ENCODE peak calls at places on chromosomes 5 and 9, in nine cellular contexts. Z is spleen; H is stomach; Q is neural progenitor cell; E is heart left ventricle; K is prostate gland; R is CD8-positive, alpha-beta T cell; I is thyroid gland; J is IMR-90. O is an unnamed sample.

GRCh38 chr5:143402464-143403356 is 776 bp downstream of the NR3C1 start:
- DNase-seq in Z (peak; percentile 95), H (peak; percentile 67), Q (peak; percentile 74), E (peak; percentile 86), K (peak; percentile 58), R (peak; percentile 29), I (peak; percentile 65), J (peak; percentile 34), O (no peak)

GRCh38 chr5:14417792-14418765 is 163.5 kb upstream of the OTULINL start:
- DNase-seq in Z (no peak), H (no peak), Q (no peak), E (no peak), K (no peak), R (no peak), I (no peak), J (peak; percentile 55), O (no peak)

GRCh38 chr9:133252301-133252776 is 22.7 kb downstream of the ABO start:
- DNase-seq in Z (no peak), H (peak; percentile 73), Q (no peak), E (no peak), K (no peak), R (no peak), I (peak; percentile 92), J (no peak), O (no peak)

GRCh38 chr9:94174164-94174563 is 84.9 kb upstream of the ZNF169 start:
- DNase-seq in Z (no peak), H (no peak), Q (no peak), E (no peak), K (no peak), R (no peak), I (no peak), J (no peak), O (no peak)

GRCh38 chr9:83304686-83305085 is 233.5 kb downstream of the FRMD3 start:
- DNase-seq in Z (no peak), H (peak; percentile 75), Q (no peak), E (peak; percentile 89), K (peak; percentile 71), R (no peak), I (peak; percentile 96), J (peak; percentile 37), O (no peak)

GRCh38 chr5:73370076-73370475 is 78.5 kb downstream of the FOXD1 start:
- DNase-seq in Z (no peak), H (no peak), Q (no peak), E (no peak), K (no peak), R (no peak), I (no peak), J (no peak), O (no peak)

GRCh38 chr9:133990366-133991210 is 1.5 kb downstream of the VAV2 start:
- DNase-seq in Z (peak; percentile 74), H (peak; percentile 62), Q (peak; percentile 84), E (no peak), K (no peak), R (no peak), I (peak; percentile 54), J (peak; percentile 85), O (peak; percentile 87)

GRCh38 chr5:178404987-178405386 is 172.4 kb upstream of the PHYKPL start:
- DNase-seq in Z (no peak), H (no peak), Q (no peak), E (no peak), K (no peak), R (no peak), I (no peak), J (no peak), O (no peak)

GRCh38 chr5:151357097-151357496 is 9.7 kb upstream of the SLC36A2 start:
- DNase-seq in Z (no peak), H (no peak), Q (peak; percentile 34), E (no peak), K (peak; percentile 37), R (no peak), I (no peak), J (no peak), O (no peak)

GRCh38 chr5:81856948-81857928 is 106.3 kb upstream of the SSBP2 start:
- DNase-seq in Z (peak; percentile 78), H (peak; percentile 55), Q (peak; percentile 52), E (peak; percentile 88), K (peak; percentile 49), R (no peak), I (peak; percentile 96), J (no peak), O (no peak)

GRCh38 chr5:6832272-6832671 is 119.0 kb downstream of the TENT4A start:
- DNase-seq in Z (no peak), H (no peak), Q (no peak), E (no peak), K (no peak), R (no peak), I (no peak), J (no peak), O (no peak)

GRCh38 chr5:73791389-73791788 is 165.4 kb downstream of the ARHGEF28 start:
- DNase-seq in Z (no peak), H (no peak), Q (no peak), E (no peak), K (no peak), R (no peak), I (no peak), J (no peak), O (no peak)

GRCh38 chr9:83431470-83432060 is 106.6 kb downstream of the FRMD3 start:
- DNase-seq in Z (no peak), H (peak; percentile 94), Q (no peak), E (no peak), K (peak; percentile 62), R (no peak), I (peak; percentile 82), J (no peak), O (no peak)

GRCh38 chr5:143491644-143492043 is 88.2 kb upstream of the NR3C1 start:
- DNase-seq in Z (no peak), H (no peak), Q (no peak), E (no peak), K (no peak), R (no peak), I (no peak), J (no peak), O (no peak)

GRCh38 chr5:135878156-135878620 is 17.5 kb downstream of the IL9 start:
- DNase-seq in Z (no peak), H (no peak), Q (no peak), E (no peak), K (no peak), R (no peak), I (peak; percentile 42), J (no peak), O (peak; percentile 14)

GRCh38 chr9:35636135-35636876 is 14.4 kb downstream of the SIT1 start:
- DNase-seq in Z (no peak), H (no peak), Q (no peak), E (no peak), K (no peak), R (no peak), I (no peak), J (no peak), O (no peak)

GRCh38 chr9:15146121-15146820 is 160.7 kb downstream of the TTC39B start:
- DNase-seq in Z (no peak), H (no peak), Q (peak; percentile 84), E (no peak), K (no peak), R (no peak), I (no peak), J (no peak), O (no peak)

GRCh38 chr9:97665742-97666141 is 31.4 kb downstream of the XPA start:
- DNase-seq in Z (no peak), H (no peak), Q (no peak), E (no peak), K (no peak), R (no peak), I (no peak), J (no peak), O (no peak)
- H3K36me3 ChIP-seq in Z (peaks cover 99% of the 10 kb centered on the region), H (peaks cover 74% of the 10 kb centered on the region), Q (peaks cover 17% of the 10 kb centered on the region), E (peaks cover 100% of the 10 kb centered on the region), K (no peaks in the 10 kb centered on the region), R (peaks cover 72% of the 10 kb centered on the region), I (peaks cover 27% of the 10 kb centered on the region), J (peaks cover 48% of the 10 kb centered on the region), O (no peaks in the 10 kb centered on the region)

GRCh38 chr5:158709279-158709678 is 390.4 kb downstream of the EBF1 start:
- DNase-seq in Z (no peak), H (no peak), Q (peak; percentile 72), E (no peak), K (no peak), R (no peak), I (no peak), J (no peak), O (no peak)
- H3K36me3 ChIP-seq in Z (peaks cover 92% of the 10 kb centered on the region), H (peaks cover 3% of the 10 kb centered on the region), Q (no peaks in the 10 kb centered on the region), E (peaks cover 84% of the 10 kb centered on the region), K (no peaks in the 10 kb centered on the region), R (no peaks in the 10 kb centered on the region), I (peaks cover 11% of the 10 kb centered on the region), J (no peaks in the 10 kb centered on the region), O (no peaks in the 10 kb centered on the region)

DNA sequence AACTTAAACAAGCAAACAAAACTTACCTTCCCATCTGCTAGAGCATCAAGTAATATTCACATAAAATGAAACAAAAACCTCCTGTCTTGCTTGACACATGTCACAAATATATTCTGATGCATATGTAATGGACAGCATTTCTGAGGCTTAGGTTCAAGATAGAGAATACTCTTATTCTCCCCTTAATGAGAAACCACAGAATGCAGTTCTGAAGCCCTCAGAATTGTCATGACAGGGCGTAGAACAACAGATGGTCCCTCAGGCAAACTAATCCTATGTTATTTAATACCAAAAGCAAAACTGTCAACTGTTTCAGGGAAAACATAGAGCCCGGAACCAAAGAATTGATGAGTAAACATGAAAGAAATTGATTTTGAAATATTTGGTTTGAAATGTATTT is 229.9 kb upstream of the RIOK2 start:
- DNase-seq in Z (no peak), H (no peak), Q (no peak), E (no peak), K (no peak), R (no peak), I (no peak), J (no peak), O (no peak)
- H3K36me3 ChIP-seq in Z (no peaks in the 10 kb centered on the region), H (no peaks in the 10 kb centered on the region), Q (no peaks in the 10 kb centered on the region), E (no peaks in the 10 kb centered on the region), K (no peaks in the 10 kb centered on the region), R (no peaks in the 10 kb centered on the region), I (no peaks in the 10 kb centered on the region), J (no peaks in the 10 kb centered on the region), O (no peaks in the 10 kb centered on the region)

DNA sequence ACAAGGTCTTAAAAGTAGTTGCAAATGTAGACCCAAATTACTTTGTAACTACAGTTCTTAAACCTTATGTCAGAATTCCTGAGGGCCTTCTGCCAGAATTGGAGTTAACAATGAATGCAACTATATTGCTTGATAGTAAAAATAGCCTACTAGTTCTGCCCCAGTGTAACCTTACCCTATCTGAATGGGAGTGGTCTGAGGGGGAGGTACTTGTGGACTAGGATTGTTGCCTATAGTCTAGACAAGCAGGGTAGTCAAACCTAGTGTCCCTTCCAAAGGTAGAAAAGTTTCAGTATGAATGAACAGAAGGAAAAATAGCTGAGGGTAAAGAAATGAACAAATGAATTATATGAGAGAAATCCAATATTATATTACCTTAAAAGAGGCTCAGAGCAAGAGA is 242.2 kb downstream of the PJA2 start:
- DNase-seq in Z (no peak), H (no peak), Q (no peak), E (no peak), K (no peak), R (no peak), I (no peak), J (no peak), O (no peak)
- H3K36me3 ChIP-seq in Z (no peaks in the 10 kb centered on the region), H (no peaks in the 10 kb centered on the region), Q (no peaks in the 10 kb centered on the region), E (no peaks in the 10 kb centered on the region), K (no peaks in the 10 kb centered on the region), R (no peaks in the 10 kb centered on the region), I (no peaks in the 10 kb centered on the region), J (no peaks in the 10 kb centered on the region), O (no peaks in the 10 kb centered on the region)

DNA sequence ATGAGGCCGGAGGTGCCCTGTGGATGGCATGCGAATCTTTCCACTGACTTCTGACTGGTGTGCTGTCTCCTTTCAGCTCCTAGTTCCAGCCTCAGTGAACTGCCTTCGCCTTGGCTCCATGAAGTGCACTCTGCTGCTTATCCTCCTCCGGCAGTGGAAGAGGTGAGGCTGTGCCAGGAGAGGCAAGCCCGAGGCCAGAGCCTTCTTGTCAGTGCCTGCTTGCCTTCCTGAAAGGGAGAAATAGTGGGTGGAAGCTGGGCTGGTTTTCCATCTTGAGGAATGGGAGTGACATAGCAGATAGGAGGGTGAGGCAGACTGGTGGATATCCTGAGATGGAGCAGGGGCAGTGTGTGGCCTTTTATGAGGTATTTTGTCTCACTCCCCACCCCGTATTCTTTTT is 29.7 kb downstream of the SH3GLB2 start:
- DNase-seq in Z (no peak), H (no peak), Q (no peak), E (no peak), K (no peak), R (no peak), I (no peak), J (no peak), O (no peak)
- H3K36me3 ChIP-seq in Z (peaks cover 100% of the 10 kb centered on the region), H (peaks cover 92% of the 10 kb centered on the region), Q (peaks cover 3% of the 10 kb centered on the region), E (peaks cover 100% of the 10 kb centered on the region), K (peaks cover 33% of the 10 kb centered on the region), R (peaks cover 84% of the 10 kb centered on the region), I (peaks cover 96% of the 10 kb centered on the region), J (peaks cover 70% of the 10 kb centered on the region), O (peaks cover 10% of the 10 kb centered on the region)